ENCODE peak calls at places on chromosome 2, in six cellular contexts. L is endodermal cell, R is kidney, C is neural crest cell, P is foreskin fibroblast, X is right lobe of liver. U is an unnamed sample.

GRCh38 chr2:11656671-11657101 is 13.3 kb downstream of the NTSR2 start:
- DNase-seq in P (no peak), X (no peak), L (no peak), R (no peak), C (no peak), U (no peak)

GRCh38 chr2:194700726-194701125 is 956.3 kb upstream of the SLC39A10 start:
- DNase-seq in C (no peak), P (no peak), R (no peak), L (no peak), X (no peak), U (no peak)

GRCh38 chr2:36708119-36708741 is 11.7 kb downstream of the VIT start:
- DNase-seq in X (no peak), R (no peak), P (peak; percentile 67), L (no peak), C (no peak), U (no peak)

GRCh38 chr2:100381240-100381639 is 36.2 kb downstream of the CHST10 start:
- DNase-seq in R (no peak), C (peak; percentile 89), X (no peak), P (peak; percentile 78), L (peak; percentile 95), U (peak; percentile 66)

GRCh38 chr2:100214265-100214961 is 72.0 kb upstream of the AFF3 start:
- DNase-seq in X (peak; percentile 84), R (peak; percentile 56), L (no peak), P (no peak), C (no peak), U (no peak)

GRCh38 chr2:211187602-211188001 is 631.2 kb downstream of the CPS1 start:
- DNase-seq in R (no peak), X (no peak), P (no peak), L (no peak), C (no peak), U (no peak)

GRCh38 chr2:18559531-18559930 is 922 bp downstream of the RDH14 start:
- DNase-seq in X (no peak), C (no peak), P (peak; percentile 46), L (no peak), R (no peak), U (no peak)

GRCh38 chr2:181586569-181587076 is 70.3 kb downstream of the CERKL start:
- DNase-seq in P (peak; percentile 7), X (no peak), L (no peak), R (no peak), C (peak; percentile 12), U (peak; percentile 23)

GRCh38 chr2:196247114-196247978 is 76.0 kb upstream of the STK17B start:
- DNase-seq in L (no peak), P (no peak), R (no peak), C (no peak), X (no peak), U (no peak)

GRCh38 chr2:134716716-134717585 is 1.8 kb downstream of the TMEM163 start:
- DNase-seq in R (no peak), X (no peak), C (no peak), P (no peak), L (no peak), U (no peak)

GRCh38 chr2:237012021-237012420 is 73.7 kb upstream of the COPS8 start:
- DNase-seq in P (no peak), R (no peak), X (no peak), L (no peak), C (no peak), U (no peak)

GRCh38 chr2:176913955-176914354 is 298.6 kb upstream of the HNRNPA3 start:
- DNase-seq in R (no peak), P (no peak), X (no peak), L (no peak), C (no peak), U (no peak)

GRCh38 chr2:234517971-234518370 is 21.1 kb upstream of the ARL4C start:
- DNase-seq in R (no peak), L (no peak), X (no peak), P (no peak), C (no peak), U (no peak)

GRCh38 chr2:236959876-236960275 is 125.8 kb upstream of the COPS8 start:
- DNase-seq in C (no peak), L (peak; percentile 17), X (no peak), P (no peak), R (no peak), U (no peak)

GRCh38 chr2:48601349-48601748 is 16.3 kb upstream of the GTF2A1L start:
- DNase-seq in X (no peak), L (peak; percentile 81), C (no peak), R (no peak), P (no peak), U (no peak)

GRCh38 chr2:196074631-196075030 is 6.0 kb upstream of the DNAH7 start:
- DNase-seq in R (no peak), L (no peak), P (no peak), X (no peak), C (no peak), U (no peak)

GRCh38 chr2:204321910-204322765 is 223.1 kb upstream of the PARD3B start:
- DNase-seq in X (no peak), C (no peak), P (peak; percentile 10), L (no peak), R (no peak), U (no peak)

GRCh38 chr2:47720036-47720435 is 62.9 kb upstream of the MSH6 start:
- DNase-seq in R (no peak), C (no peak), P (peak; percentile 71), X (no peak), L (no peak), U (no peak)

GRCh38 chr2:72919414-72920316 is 2.3 kb downstream of the EMX1 start:
- DNase-seq in C (no peak), P (no peak), L (peak; percentile 81), X (no peak), R (no peak), U (no peak)

GRCh38 chr2:83842421-83842820 is 616.7 kb downstream of the SUCLG1 start:
- DNase-seq in C (no peak), P (no peak), R (no peak), L (no peak), X (no peak), U (no peak)

GRCh38 chr2:83850071-83850725 is 608.9 kb downstream of the SUCLG1 start:
- DNase-seq in P (no peak), X (no peak), C (no peak), L (no peak), R (no peak), U (no peak)

GRCh38 chr2:83844490-83844889 is 614.6 kb downstream of the SUCLG1 start:
- DNase-seq in R (no peak), P (no peak), C (no peak), L (no peak), X (no peak), U (no peak)
- TF ChIP-seq CTCF in R (no peak), P (no peak), C (no peak), L (peak; percentile 56), X (no peak), U (no peak)

DNA sequence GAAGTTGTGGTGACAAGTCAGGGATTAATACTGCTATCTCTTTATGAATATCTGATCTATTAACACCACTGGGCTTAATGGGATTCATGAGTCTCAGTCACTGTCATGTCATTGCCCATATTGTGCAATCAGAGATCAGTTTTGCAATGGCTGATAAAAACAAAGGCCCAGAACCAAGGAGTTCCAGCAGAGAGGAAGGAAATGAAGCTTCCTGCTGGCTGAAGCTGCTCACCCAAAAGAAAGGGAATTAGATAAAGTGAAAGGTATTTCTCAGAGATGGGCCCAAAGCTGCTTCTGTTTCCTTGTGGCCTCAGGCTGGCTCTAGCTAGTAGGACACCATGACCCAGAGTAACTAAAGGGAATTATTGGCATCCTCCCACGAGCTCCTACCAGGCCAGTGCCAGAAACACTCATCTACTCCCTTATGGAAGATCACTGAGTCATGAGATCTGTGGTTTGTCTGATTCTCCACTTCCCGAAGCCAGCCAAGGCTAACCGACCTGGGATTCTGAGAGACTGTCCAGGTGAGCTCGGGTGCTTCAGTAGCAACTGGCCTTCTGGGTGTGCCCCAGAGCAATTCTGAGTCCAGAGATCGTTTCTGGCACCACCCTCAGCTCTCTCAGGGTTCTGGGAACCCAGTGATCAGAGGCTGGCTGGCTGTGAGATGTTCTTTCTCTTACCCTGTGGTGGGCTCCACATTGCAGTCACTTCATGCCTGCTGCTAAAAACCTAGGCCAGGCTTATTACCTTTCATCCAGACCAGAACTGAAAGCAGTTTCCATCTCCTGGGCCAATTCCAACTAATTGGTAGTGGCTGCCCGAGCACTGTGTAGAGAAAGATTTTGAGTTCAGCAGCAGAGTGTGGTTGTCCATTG is 129.5 kb upstream of the PELI1 start:
- DNase-seq in R (peak; percentile 71), L (peak; percentile 58), C (no peak), X (peak; percentile 60), P (peak; percentile 93), U (no peak)
- TF ChIP-seq CTCF in R (no peak), L (no peak), C (no peak), X (no peak), P (no peak), U (no peak)

DNA sequence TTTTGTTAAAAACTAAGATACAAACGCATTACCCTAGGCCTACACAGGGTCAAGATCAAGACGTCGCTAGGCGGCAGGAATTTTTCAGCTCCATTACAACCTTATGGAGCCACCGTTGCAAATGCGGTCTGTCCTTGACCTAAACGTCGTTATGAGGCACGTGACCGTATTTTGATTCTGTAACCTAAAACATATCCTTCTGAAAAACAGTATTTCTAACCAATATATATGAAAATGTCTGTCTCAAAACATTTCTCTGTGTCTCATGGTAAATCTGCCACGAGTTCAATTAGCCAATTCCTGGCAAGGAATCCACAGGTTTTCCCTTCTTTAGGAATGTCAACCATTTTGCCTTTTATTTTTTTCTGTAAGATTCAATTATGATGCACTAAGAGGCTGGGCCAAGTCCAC is 1.7 kb downstream of the RTN4 start:
- DNase-seq in R (no peak), P (peak; percentile 62), L (peak; percentile 54), C (no peak), X (no peak), U (no peak)
- TF ChIP-seq CTCF in R (no peak), P (no peak), L (no peak), C (no peak), X (no peak), U (no peak)

DNA sequence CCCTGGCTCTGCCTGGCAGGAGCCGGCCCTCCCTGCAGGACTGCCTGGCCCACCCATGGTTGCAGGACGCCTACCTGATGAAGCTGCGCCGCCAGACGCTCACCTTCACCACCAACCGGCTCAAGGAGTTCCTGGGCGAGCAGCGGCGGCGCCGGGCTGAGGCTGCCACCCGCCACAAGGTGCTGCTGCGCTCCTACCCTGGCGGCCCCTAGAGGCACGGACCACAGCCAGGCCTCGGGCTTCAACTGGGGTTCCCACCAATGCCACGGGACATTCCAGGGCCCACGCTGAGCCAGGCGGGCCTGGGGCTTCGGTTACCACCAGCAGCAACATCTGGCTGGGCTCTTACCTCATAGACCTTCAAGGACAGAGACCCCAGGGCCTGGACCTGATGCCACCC is 6.1 kb upstream of the GMPPA start:
- DNase-seq in L (peak; percentile 92), P (no peak), C (no peak), R (no peak), X (no peak), U (no peak)
- TF ChIP-seq CTCF in L (peak; percentile 80), P (no peak), C (no peak), R (no peak), X (no peak), U (no peak)

GRCh38 chr2:199955339-199956061 is at the start of the genes MAIP1 and TYW5:
- DNase-seq in X (peak; percentile 88), R (peak; percentile 93), L (peak; percentile 93), C (peak; percentile 72), P (peak; percentile 92), U (peak; percentile 80)
- TF ChIP-seq CTCF in X (no peak), R (peak; percentile 21), L (peak; percentile 42), C (peak; percentile 38), P (peak; percentile 14), U (no peak)

U was measured in GM20000.